ENCODE peak calls at places on chromosome 3, in six cellular contexts. W is AG09309, U is HepG2, X is hepatocyte, F is cardiac fibroblast, E is GM06990. Q is an unnamed sample.

GRCh38 chr3:189493271-189493670 is 137.9 kb upstream of the TP63 start:
- DNase-seq in W (no peak), U (no peak), X (no peak), F (no peak), E (no peak), Q (no peak)

GRCh38 chr3:16508591-16508995 is 4.9 kb downstream of the RFTN1 start:
- DNase-seq in W (no peak), U (no peak), X (no peak), F (no peak), E (peak), Q (peak)

GRCh38 chr3:10599017-10599416 is 93.6 kb upstream of the ATP2B2 start:
- DNase-seq in W (no peak), U (no peak), X (no peak), F (no peak), E (no peak), Q (no peak)

GRCh38 chr3:143974877-143975238 is 3.2 kb downstream of the DIPK2A start:
- DNase-seq in W (no peak), U (no peak), X (no peak), F (peak), E (no peak), Q (no peak)

GRCh38 chr3:53256704-53257055 is 858 bp upstream of the TKT start:
- DNase-seq in W (no peak), U (no peak), X (no peak), F (no peak), E (no peak), Q (no peak)

GRCh38 chr3:47433796-47434195 is 41.9 kb downstream of the SCAP start:
- DNase-seq in W (no peak), U (no peak), X (no peak), F (no peak), E (no peak), Q (no peak)

GRCh38 chr3:46978985-46979944 is at the start of gene NBEAL2:
- DNase-seq in W (peak), U (peak), X (peak), F (peak), E (peak), Q (peak)

GRCh38 chr3:158420654-158421396 is 150.2 kb upstream of the MLF1 start:
- DNase-seq in W (peak), U (no peak), X (no peak), F (peak), E (peak), Q (peak)

GRCh38 chr3:150078983-150079739 is 108.5 kb upstream of the PFN2 start:
- DNase-seq in W (peak), U (no peak), X (peak), F (peak), E (no peak), Q (no peak)

GRCh38 chr3:29144361-29144760 is 136.5 kb upstream of the RBMS3 start:
- DNase-seq in W (no peak), U (no peak), X (peak), F (no peak), E (no peak), Q (no peak)

GRCh38 chr3:164233951-164234350 is 844.3 kb downstream of the SI start:
- DNase-seq in W (no peak), U (no peak), X (peak), F (no peak), E (no peak), Q (no peak)

GRCh38 chr3:128787256-128788253 is 61.6 kb downstream of the RAB7A start:
- DNase-seq in W (no peak), U (peak), X (no peak), F (peak), E (no peak), Q (peak)
- TF ChIP-seq CTCF in W (peak), U (no peak), X (no peak), F (peak), E (peak), Q (no peak)

GRCh38 chr3:48561045-48561736 is 2.4 kb downstream of the UCN2 start:
- DNase-seq in W (no peak), U (peak), X (peak), F (peak), E (no peak), Q (peak)
- TF ChIP-seq CTCF in W (peak), U (peak), X (peak), F (peak), E (peak), Q (peak)

GRCh38 chr3:182258538-182259177 is 534.6 kb upstream of the ATP11B start:
- DNase-seq in W (no peak), U (peak), X (peak), F (peak), E (no peak), Q (peak)
- TF ChIP-seq CTCF in W (no peak), U (peak), X (peak), F (peak), E (peak), Q (peak)

DNA sequence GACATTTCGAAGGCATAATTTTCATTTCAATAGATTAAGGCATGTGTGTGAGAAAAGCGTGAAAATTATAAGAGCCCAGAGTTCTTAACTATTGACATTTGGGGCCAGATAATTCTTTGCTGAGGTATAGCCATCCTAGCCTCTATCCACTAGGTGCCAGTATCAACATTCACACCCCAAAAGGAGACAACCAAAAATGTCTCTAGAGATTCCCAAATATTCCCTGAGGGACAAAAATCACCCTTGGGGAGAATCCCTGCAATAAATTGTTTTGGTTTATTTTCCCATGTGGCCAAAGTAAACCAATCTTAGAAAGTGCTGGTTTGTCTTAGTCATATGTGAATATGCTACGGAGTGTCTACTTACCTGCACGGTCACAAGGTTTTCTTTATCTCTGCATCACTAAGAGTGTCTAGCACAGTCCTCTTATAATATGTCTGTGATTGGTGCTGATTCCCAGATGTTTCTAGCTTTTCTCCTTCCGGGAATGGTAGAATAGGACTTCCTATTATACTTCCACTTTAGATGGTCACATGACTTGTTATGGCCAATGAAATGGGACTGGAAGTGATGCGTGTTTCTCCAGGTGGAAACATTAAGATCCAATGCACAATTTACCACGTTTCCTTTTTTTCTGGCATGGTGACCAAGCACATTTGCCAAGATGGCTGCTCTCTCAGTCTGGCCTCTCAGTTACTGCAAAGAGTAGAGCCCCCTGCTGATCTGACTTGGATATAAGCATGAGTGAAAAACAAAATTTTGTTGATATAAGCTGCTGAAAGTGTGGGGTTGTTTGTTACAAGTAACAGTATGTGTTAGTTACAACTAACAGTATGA is 8.0 kb upstream of the KBTBD8 start:
- DNase-seq in W (no peak), U (peak), X (no peak), F (peak), E (no peak), Q (peak)
- TF ChIP-seq CTCF in W (peak), U (peak), X (no peak), F (peak), E (peak), Q (peak)

GRCh38 chr3:195446359-195446758 is 3.5 kb upstream of the ACAP2 start:
- DNase-seq in W (no peak), U (no peak), X (no peak), F (no peak), E (no peak), Q (no peak)
- TF ChIP-seq CTCF in W (no peak), U (no peak), X (no peak), F (no peak), E (no peak), Q (no peak)

DNA sequence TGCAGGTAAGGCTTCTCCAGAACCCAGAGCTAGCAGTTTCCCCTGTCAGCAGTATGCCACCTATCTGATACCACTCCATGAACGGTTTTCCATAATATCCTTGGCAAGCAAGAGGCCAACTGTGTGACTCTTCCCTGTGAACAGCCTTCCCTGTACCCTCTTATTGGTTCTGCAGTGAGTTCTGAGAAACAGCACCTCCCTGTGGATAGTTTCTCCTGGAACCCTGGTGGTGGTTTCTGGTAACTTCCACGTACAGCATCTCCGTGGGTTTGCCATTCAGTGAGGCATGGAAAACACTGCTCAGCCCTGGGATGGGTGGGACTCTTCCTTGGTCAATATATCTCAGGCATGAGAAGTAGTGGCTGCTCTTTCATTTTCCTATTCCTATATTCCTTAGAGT is 19.4 kb upstream of the SERPINI2 start:
- DNase-seq in W (no peak), U (peak), X (peak), F (no peak), E (no peak), Q (no peak)
- TF ChIP-seq CTCF in W (no peak), U (peak), X (peak), F (no peak), E (peak), Q (no peak)

DNA sequence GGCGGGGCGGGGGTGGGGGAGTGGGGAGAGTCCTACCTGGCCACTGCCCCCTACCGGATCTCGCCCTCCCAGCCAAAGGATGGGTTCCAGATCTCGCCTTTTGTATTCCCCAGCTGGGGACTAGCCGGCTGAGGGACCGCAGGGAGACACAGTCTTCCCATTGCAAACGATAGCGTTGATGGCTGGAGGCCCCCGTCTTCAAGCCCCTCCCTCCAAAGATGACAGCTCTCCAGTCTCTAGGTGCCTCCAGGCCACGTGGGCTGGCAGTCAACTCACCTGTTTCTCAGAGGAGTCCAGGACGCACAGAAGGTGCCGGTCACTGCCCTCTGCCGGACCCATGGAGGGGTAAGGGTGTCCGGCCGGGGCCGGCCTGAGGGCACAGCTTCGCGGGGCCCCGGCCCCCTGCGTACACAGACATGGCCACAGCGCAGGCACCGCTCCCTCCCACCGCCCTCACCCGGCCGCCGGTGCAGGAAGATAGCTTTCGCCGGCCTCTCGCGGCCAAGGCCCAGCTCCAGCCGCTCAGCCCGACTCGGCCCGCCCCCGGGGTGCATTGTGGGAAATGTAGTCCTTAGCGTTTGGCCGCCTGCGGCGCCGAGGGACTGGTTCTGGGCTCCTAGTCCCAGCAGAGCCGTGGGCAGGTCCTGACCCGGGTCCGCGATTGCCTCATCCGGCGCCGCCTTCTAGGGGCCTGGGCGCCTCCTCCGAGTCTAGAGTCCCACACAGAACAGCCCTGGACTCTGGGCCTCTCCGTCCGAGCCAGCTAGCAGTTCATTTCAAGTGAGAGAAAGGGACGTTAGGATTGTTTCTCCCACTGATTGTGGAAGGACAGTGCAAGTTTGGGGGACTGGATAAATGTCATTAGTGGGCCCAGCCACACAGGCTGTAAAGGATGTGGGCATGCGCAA is at the start of gene MON1A:
- DNase-seq in W (peak), U (peak), X (peak), F (peak), E (peak), Q (peak)
- TF ChIP-seq CTCF in W (peak), U (peak), X (peak), F (peak), E (peak), Q (no peak)

GRCh38 chr3:89306535-89306934 is 199.1 kb downstream of the EPHA3 start:
- DNase-seq in W (no peak), U (no peak), X (no peak), F (no peak), E (no peak), Q (no peak)
- TF ChIP-seq CTCF in W (no peak), U (no peak), X (no peak), F (no peak), E (no peak), Q (no peak)

Q was measured in GM10248.